ENCODE peak calls at places on chromosome 17, in four cellular contexts. K is effector CD8-positive, alpha-beta T cell; Y is heart left ventricle; R is stimulated activated CD4-positive, alpha-beta T cell treated with anti-CD3 and anti-CD28 coated beads, Interleukin-4, amount 100 ng/mL, for 4 hours. H is an unnamed sample.

GRCh38 chr17:17880577-17881196 is 43.9 kb upstream of the SREBF1 start:
- DNase-seq in Y (no peak), K (no peak), R (no peak), H (no peak)

GRCh38 chr17:9645858-9646555 is 690 bp downstream of the USP43 start:
- DNase-seq in K (no peak), Y (peak), R (peak), H (no peak)

GRCh38 chr17:36947922-36948716 is 635 bp upstream of the AATF start:
- DNase-seq in Y (no peak), K (no peak), R (no peak), H (no peak)

GRCh38 chr17:45135978-45136791 is 698 bp downstream of the ACBD4 start:
- DNase-seq in R (no peak), K (no peak), Y (peak), H (peak)

GRCh38 chr17:571224-571623 is 143.4 kb downstream of the VPS53 start:
- DNase-seq in Y (no peak), R (no peak), K (no peak), H (no peak)

GRCh38 chr17:71052971-71053370 is 883.6 kb downstream of the KCNJ2 start:
- DNase-seq in Y (no peak), R (no peak), K (no peak), H (no peak)

GRCh38 chr17:75476274-75476673 is 19.8 kb downstream of the TMEM94 start:
- DNase-seq in R (no peak), Y (no peak), K (no peak), H (no peak)

GRCh38 chr17:38333635-38334295 is 10.0 kb downstream of the GPR179 start:
- DNase-seq in K (peak), R (peak), Y (no peak), H (peak)

GRCh38 chr17:34371405-34371804 is 8.4 kb upstream of the CCL1 start:
- DNase-seq in R (no peak), Y (no peak), K (no peak), H (no peak)

GRCh38 chr17:63480826-63481487 is 4.1 kb downstream of the ACE start:
- DNase-seq in R (no peak), Y (peak), K (no peak), H (no peak)

GRCh38 chr17:11608396-11608795 is 10.1 kb downstream of the DNAH9 start:
- DNase-seq in R (no peak), K (no peak), Y (no peak), H (no peak)

GRCh38 chr17:40326014-40326831 is 17.2 kb downstream of the RARA start:
- DNase-seq in Y (peak), K (peak), R (no peak), H (peak)

GRCh38 chr17:50551433-50551815 is 4.5 kb downstream of the SPATA20 start:
- DNase-seq in Y (no peak), R (no peak), K (no peak), H (no peak)

GRCh38 chr17:55303701-55304145 is 39.0 kb downstream of the HLF start:
- DNase-seq in Y (no peak), R (no peak), K (no peak), H (no peak)